ENCODE peak calls at places on chromosomes 6 and 20, in six cellular contexts. C is stomach, Y is A673, Z is choroid plexus epithelial cell, F is GM12865, S is omental fat pad. N is an unnamed sample.

GRCh38 chr20:20395856-20396600 is 28.1 kb downstream of the INSM1 start:
- DNase-seq in C (no peak), Y (no peak), Z (no peak), F (no peak), S (no peak), N (no peak)

GRCh38 chr6:86516087-86516486 is 421.2 kb upstream of the HTR1E start:
- DNase-seq in C (no peak), Y (no peak), Z (no peak), F (peak; percentile 7), S (no peak), N (no peak)

GRCh38 chr20:50245561-50246366 is 55.1 kb downstream of the CEBPB start:
- DNase-seq in C (no peak), Y (peak; percentile 48), Z (peak; percentile 54), F (no peak), S (no peak), N (peak; percentile 81)

GRCh38 chr6:97066056-97066455 is 141.5 kb downstream of the KLHL32 start:
- DNase-seq in C (no peak), Y (no peak), Z (no peak), F (no peak), S (no peak), N (no peak)

GRCh38 chr6:31797607-31798006 is 2.1 kb upstream of the VARS1 start:
- DNase-seq in C (no peak), Y (no peak), Z (no peak), F (no peak), S (no peak), N (no peak)

GRCh38 chr6:41670703-41671360 is 32.6 kb downstream of the MDFI start:
- DNase-seq in C (no peak), Y (no peak), Z (no peak), F (no peak), S (no peak), N (no peak)

GRCh38 chr6:5626727-5627426 is 365.6 kb downstream of the FARS2 start:
- DNase-seq in C (no peak), Y (no peak), Z (no peak), F (peak; percentile 43), S (no peak), N (no peak)

GRCh38 chr6:21005816-21006553 is 471.7 kb downstream of the CDKAL1 start:
- DNase-seq in C (no peak), Y (peak; percentile 56), Z (peak; percentile 86), F (peak; percentile 42), S (no peak), N (peak; percentile 84)

GRCh38 chr6:42979523-42980177 is 669 bp upstream of the PEX6 start:
- DNase-seq in C (no peak), Y (no peak), Z (no peak), F (no peak), S (no peak), N (peak; percentile 41)

GRCh38 chr20:40279390-40279789 is 409.6 kb downstream of the MAFB start:
- DNase-seq in C (no peak), Y (peak; percentile 89), Z (peak; percentile 86), F (no peak), S (no peak), N (peak; percentile 84)

GRCh38 chr6:112502348-112503130 is 155.4 kb downstream of the RFPL4B start:
- DNase-seq in C (no peak), Y (peak; percentile 40), Z (peak; percentile 56), F (no peak), S (no peak), N (peak; percentile 5)
- TF ChIP-seq CTCF in C (no peak), Y (peak; percentile 49), Z (peak; percentile 54), F (no peak), S (no peak), N (peak; percentile 37)

DNA sequence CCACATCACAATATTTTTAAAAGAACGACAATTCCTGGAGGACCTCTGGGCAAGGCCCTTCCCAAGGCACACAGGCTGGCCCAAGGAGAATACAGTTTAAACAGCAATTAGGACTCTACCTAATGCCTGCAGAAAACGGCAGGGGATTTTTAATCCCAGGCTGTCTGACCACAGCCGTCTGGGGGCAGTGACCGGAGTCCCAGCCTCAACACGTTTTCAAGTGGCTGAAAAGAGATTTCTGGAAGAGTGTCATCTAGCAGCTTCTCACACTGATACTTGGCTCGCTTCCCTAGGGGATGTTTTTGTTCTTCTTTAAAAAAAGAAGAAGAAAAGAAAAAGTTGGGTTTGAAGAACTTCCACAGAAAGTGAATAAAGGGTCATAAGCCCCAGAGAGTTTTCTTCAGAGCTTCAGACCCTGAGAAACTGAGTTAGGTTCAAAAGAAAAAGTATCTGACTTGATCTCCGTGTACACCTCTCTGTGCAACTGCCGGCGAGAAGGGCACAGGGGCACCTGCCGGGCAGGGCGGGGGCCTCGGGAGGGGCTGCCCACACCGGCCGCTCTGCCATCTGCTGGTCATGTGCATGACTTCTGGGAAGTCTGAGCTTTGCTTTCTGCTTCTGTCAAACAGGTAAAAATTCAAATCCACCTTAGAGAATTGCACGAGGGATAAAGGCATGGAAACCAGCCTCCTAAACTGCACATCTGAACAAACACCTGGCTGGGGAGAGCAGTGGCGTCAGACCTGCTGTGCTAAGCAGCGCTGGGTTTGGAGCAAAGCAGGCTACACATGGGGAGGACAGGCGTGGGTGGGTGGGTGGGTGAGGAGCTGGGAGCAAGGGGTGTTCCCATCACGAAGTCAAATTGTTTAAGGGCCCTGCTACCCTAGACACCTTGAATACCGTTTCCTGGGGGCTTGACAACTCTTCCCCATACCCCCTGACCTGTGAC is 33.0 kb downstream of the RRBP1 start:
- DNase-seq in C (peak; percentile 76), Y (no peak), Z (peak; percentile 41), F (peak; percentile 21), S (no peak), N (no peak)
- TF ChIP-seq CTCF in C (no peak), Y (peak; percentile 51), Z (peak; percentile 50), F (no peak), S (no peak), N (peak; percentile 26)

GRCh38 chr20:46088409-46089075 is 1.2 kb downstream of the NCOA5 start:
- DNase-seq in C (no peak), Y (peak; percentile 26), Z (peak; percentile 36), F (peak; percentile 53), S (no peak), N (peak; percentile 36)
- TF ChIP-seq CTCF in C (no peak), Y (no peak), Z (peak; percentile 19), F (no peak), S (no peak), N (no peak)

DNA sequence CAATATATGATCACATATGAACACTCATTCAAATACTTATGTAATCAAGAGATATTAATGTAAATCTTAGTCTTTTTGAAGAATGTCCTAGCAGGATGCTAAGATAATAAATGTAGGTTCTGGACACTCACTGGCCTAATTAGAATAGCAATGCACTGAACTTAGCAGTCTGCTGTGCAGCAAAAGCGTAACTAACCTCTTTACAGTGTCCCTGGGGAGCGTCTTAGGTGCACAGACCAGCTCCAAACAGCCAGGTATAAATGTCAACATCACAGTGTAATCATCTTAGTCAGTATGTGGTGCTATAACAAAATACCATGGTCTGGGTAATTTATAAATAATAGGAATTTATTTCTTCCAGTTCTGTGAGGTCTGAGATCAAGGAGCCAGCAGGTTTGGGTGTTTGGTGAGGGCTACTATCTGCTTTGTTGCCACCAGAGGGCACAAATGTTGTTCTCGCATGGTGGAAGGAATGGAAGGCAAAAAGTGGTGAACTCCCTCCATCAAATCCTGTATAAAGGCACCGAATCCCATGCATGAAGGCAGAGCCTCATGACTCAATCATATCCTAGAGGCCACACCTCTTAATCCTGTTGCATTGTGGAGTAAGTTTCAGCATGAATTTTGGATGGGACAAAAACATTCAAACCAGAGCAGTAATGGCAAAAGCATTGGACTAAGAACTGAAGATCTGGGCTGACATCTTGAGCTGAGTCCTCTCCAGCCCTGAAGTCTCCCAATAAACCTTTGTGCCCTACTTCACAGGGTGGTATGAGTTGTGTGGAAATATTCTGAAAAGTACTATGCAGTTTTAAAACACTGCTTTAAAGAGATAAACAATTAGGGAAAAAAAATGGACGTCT is 41.8 kb upstream of the FOXO3 start:
- DNase-seq in C (no peak), Y (peak; percentile 61), Z (peak; percentile 51), F (peak; percentile 33), S (no peak), N (peak; percentile 48)
- TF ChIP-seq CTCF in C (no peak), Y (peak; percentile 71), Z (peak; percentile 71), F (peak; percentile 48), S (no peak), N (peak; percentile 20)

DNA sequence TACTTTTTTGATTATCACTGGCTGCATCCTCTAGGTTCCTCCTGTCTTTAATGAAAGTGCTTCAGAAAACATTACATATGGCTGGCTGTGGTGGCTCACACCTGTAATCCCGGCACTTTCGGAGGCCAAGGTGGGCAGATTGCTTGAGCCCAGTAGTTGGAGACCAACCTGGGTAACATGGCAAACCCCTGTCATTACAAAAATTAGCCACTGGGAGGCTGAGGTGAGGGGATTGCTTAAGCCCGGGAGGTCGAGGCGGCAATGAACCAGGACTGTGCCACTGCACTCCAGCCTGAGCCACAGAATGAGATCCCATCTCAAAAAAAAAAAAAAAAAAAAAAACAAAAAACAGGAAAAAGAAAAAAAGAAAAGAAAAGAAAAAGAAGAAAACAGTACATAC is 35.3 kb downstream of the BEND3 start:
- DNase-seq in C (no peak), Y (no peak), Z (no peak), F (peak; percentile 33), S (no peak), N (peak; percentile 20)
- TF ChIP-seq CTCF in C (no peak), Y (peak; percentile 39), Z (peak; percentile 49), F (peak; percentile 28), S (no peak), N (peak; percentile 20)

GRCh38 chr6:76165471-76166221 is 93.2 kb upstream of the IMPG1 start:
- DNase-seq in C (no peak), Y (no peak), Z (no peak), F (no peak), S (no peak), N (no peak)

GRCh38 chr6:76166297-76166696 is 93.8 kb upstream of the IMPG1 start:
- DNase-seq in C (no peak), Y (no peak), Z (no peak), F (no peak), S (no peak), N (no peak)

GRCh38 chr6:76162811-76163210 is 90.3 kb upstream of the IMPG1 start:
- DNase-seq in C (no peak), Y (no peak), Z (no peak), F (no peak), S (no peak), N (no peak)

DNA sequence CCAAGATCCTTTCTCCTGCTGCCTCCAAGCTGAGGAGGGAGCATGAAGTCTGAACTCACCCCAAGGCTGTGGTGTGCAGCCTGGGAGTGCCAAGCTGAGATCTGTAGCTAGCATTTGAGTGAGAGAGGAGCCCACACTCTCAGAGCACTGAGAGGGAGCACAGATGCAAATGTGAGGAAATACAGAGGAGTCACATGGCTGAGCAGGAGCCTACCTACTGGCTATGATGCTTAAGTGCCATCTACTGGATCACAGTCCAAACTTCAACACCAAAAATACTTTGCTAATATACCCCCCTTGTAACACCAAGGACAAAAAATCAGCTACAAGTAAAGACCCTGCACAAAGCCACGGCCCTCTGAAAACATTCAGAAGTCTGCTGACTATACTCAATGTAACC is 94.4 kb upstream of the IMPG1 start:
- DNase-seq in C (no peak), Y (no peak), Z (no peak), F (no peak), S (no peak), N (no peak)
- TF ChIP-seq CTCF in C (no peak), Y (no peak), Z (no peak), F (peak; percentile 7), S (no peak), N (no peak)

DNA sequence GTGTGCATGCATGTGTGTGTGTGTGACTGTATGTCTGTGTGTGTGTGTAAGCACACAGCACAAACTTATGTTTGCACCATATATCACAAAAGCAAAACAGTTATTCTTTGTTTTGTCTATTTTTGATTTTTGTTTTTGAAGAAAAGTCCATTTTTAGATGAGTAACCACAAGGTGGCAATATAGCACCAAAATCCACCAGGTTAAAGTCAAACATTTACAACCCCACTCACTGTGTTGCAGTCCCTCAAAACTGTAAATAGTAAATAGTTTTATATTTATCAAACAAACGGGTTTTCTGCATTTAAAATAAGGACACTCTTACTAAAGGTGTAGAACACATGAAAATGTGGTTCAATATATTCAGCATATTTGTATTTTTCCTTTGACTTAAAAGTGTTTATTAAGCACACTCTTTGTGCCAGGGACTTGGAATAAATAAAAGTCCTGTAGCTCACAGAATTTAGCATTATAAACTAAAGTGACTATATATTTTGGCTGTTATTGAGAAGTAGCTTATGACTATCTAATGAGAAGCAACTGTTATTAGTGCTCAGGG is 118.5 kb downstream of the GFRAL start:
- DNase-seq in C (no peak), Y (peak; percentile 56), Z (peak; percentile 69), F (peak; percentile 41), S (no peak), N (peak; percentile 50)
- TF ChIP-seq CTCF in C (no peak), Y (peak; percentile 71), Z (peak; percentile 59), F (peak; percentile 42), S (no peak), N (peak; percentile 68)